ENCODE peak calls at places on chromosomes 16 and 17, in six cellular contexts. T, Q, S, J, L and E are unnamed samples.

GRCh38 chr16:27520982-27521673 is 28.6 kb downstream of the GTF3C1 start:
- DNase-seq in Q (no peak), L (no peak), J (peak), T (no peak), S (peak), E (peak)

GRCh38 chr16:82824408-82824807 is 197.6 kb downstream of the CDH13 start:
- DNase-seq in Q (no peak), J (no peak), L (no peak), T (no peak), S (no peak), E (no peak)

GRCh38 chr17:56488800-56489199 is 104.7 kb upstream of the NOG start:
- DNase-seq in L (no peak), T (no peak), Q (no peak), J (no peak), S (no peak), E (no peak)

GRCh38 chr16:86462334-86463084 is 47.8 kb upstream of the FOXF1 start:
- DNase-seq in J (peak), S (no peak), L (no peak), T (no peak), Q (no peak), E (peak)

GRCh38 chr17:42518046-42518754 is 17.8 kb upstream of the NAGLU start:
- DNase-seq in T (no peak), J (peak), S (no peak), L (no peak), Q (peak), E (peak)

GRCh38 chr17:5874486-5874885 is 195.7 kb upstream of the WSCD1 start:
- DNase-seq in J (no peak), T (no peak), S (no peak), Q (peak), L (peak), E (peak)

GRCh38 chr17:32518856-32519768 is 32.3 kb downstream of the CDK5R1 start:
- DNase-seq in Q (peak), S (peak), L (peak), J (no peak), T (peak), E (peak)

GRCh38 chr16:79632289-79632688 is 31.8 kb upstream of the MAF start:
- DNase-seq in S (peak), T (no peak), L (no peak), Q (no peak), J (no peak), E (peak)

GRCh38 chr17:80893604-80894438 is 97.8 kb upstream of the CHMP6 start:
- DNase-seq in J (no peak), S (no peak), T (no peak), Q (no peak), L (no peak), E (no peak)

GRCh38 chr16:87931504-87931903 is 4.8 kb downstream of the CA5A start:
- DNase-seq in L (no peak), S (no peak), J (no peak), T (no peak), Q (no peak), E (peak)

GRCh38 chr16:15961557-15962205 is 12.3 kb downstream of the ABCC1 start:
- DNase-seq in L (no peak), J (no peak), S (no peak), Q (no peak), T (no peak), E (no peak)

GRCh38 chr16:56985288-56985961 is 3.9 kb upstream of the NLRC5 start:
- DNase-seq in T (no peak), S (peak), J (peak), L (no peak), Q (no peak), E (peak)

DNA sequence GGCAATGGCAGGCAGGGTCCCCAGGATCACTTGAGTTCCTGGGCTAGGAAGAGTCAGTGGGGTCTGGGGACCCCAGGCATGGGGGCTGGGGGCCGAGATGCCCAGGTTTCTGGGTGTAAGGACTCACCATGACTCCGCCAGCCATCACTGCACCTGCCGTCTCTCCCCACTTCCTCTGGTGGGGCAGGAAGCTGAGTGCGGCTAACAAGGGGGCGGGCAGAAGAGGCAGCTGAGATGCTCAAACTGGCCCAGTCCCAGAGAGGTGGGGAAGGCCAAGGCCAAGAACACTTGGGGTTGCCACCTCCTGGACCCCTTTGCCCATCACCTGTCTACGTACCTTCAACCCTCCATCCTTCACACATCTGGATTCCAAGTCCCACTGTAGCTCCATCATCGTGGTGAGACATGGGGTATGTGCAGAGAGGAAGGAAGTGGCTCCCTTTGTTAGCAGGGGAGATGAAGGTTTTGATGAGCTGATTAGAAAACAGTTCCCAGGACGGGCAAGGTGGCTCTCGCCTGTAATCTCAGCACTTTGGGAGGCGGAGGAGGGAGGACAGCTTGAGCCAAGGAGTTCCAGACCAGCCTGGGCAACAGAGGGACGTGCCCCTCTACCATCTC is at the start of gene SEPTIN1:
- DNase-seq in S (no peak), Q (no peak), L (no peak), T (no peak), J (no peak), E (no peak)
- H3K9ac ChIP-seq in S (no peak), Q (no peak), L (no peak), T (no peak), J (no peak), E (no peak)

DNA sequence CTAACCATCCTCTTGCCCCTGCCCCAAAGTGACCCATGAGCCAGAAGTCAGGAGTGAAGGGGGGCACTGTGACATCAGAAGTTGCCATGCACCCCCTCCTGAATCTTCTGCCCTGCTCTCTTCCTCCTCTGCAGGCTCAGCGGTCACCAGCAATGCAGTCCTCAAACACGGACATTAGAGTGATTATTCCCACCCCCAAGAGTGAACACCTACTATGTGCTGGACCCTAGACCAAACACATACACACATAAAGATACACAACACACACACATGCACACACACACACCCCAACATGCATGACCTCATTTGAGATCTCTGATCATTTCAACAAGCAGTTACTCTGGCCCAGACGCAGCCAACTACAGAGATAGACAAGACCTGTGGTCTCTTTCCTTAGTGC is at the start of gene CDRT4:
- DNase-seq in J (no peak), Q (no peak), L (no peak), T (no peak), S (no peak), E (no peak)
- H3K23ac ChIP-seq in J (no peak), Q (no peak), L (no peak), T (no peak), S (no peak), E (peak)

DNA sequence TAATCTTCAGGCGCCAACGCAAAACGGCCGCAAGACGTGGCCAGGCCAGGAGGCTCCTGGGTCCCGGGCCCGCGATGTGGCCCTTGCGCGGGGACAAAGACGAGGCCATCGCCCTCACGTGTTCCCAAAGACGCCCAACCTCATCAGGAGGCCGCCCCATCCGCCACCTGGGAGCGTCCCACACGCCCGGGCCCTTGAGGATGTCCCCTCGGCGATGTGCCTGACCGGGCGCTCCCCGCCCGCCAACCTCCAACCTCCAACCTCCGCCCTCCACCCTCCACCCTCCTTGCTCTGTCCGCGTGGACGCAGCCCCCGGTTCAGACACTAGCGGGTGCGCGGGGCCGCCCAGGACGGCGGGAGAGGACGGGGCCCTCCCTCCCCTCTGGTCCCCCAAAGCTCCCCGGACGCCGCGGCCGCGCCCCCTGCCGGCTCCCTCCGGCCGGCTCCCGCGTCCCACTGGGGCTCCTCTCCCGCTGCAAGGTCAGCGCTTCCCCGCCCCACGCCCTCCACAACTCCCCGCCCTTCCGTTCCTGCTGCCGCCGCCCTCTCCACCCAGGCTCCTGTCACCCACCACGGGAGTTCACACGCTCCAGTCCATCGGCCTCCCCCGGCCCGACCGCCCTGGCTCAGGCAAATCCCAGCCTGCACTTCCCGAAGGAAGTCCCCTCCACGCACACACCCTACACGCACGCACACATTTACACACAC is 250.8 kb upstream of the RPL38 start:
- DNase-seq in Q (peak), L (peak), S (peak), J (no peak), T (peak), E (no peak)
- H3K9ac ChIP-seq in Q (no peak), L (peak), S (peak), J (no peak), T (peak), E (no peak)

DNA sequence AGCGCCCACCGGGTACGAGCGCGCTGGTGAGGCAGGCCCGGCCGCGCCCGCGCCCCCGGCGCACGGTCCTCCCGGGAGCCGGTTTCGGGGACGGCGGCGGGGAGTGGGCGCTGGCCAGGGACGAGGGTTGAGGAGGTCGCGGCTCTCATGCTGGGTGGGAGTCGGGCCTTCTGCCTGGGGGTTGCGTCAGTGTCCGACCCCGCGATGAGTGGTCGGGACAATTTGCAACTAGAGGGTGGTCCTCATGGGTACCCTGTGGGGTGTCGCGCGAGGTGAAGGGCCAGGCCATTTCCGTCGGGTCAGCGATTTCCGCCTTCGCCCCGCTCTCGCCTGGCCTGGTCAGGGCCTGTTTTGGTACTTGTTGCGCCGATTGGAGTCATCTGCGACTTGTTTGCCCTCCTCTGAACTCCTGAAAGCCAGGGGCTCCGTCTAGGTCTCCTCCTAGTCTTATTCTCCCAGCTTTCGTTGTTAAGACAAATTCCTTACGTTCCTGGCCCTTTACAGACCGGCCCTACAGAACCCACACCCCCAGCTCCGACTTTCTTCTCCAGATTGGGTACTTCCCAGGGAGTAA is 14.9 kb downstream of the NAA60 start:
- DNase-seq in T (peak), L (peak), S (peak), Q (no peak), J (peak), E (peak)
- H3K23ac ChIP-seq in T (peak), L (no peak), S (peak), Q (no peak), J (peak), E (peak)

GRCh38 chr16:48365030-48365600 is 20.1 kb downstream of the SIAH1 start:
- DNase-seq in L (no peak), T (no peak), J (no peak), S (no peak), Q (no peak), E (no peak)
- H3K9ac ChIP-seq in L (peak), T (peak), J (peak), S (peak), Q (peak), E (peak)